ENCODE peak calls at places on chromosome 5, in eight cellular contexts. T is WTC11; W is activated T-helper 2 cell treated with anti-CD3 and anti-CD28 coated beads, Interferon-gamma antibody, Interleukin-2, Interleukin-4, amounts not matched to agents 10 μg/mL and 5 μg/mL and 100 μg/mL, durations not matched to agents 14 hours and 24 hours and 36 hours; K is SW 1271; Q is glomerular endothelial cell; D is heart left ventricle; E is CD4-positive, alpha-beta memory T cell; O is Kasumi-1. G is an unnamed sample.

GRCh38 chr5:113378081-113378480 is 56.7 kb downstream of the TSSK1B start:
- DNase-seq in T (no peak), W (no peak), K (no peak), Q (no peak), D (no peak), E (peak), O (peak), G (no peak)

GRCh38 chr5:140246378-140247122 is 56.4 kb downstream of the PFDN1 start:
- DNase-seq in T (no peak), W (no peak), K (peak), Q (no peak), D (peak), E (no peak), O (no peak), G (no peak)

GRCh38 chr5:88899338-88899737 is 16.4 kb upstream of the MEF2C start:
- DNase-seq in T (no peak), W (no peak), K (no peak), Q (no peak), D (no peak), E (no peak), O (no peak), G (no peak)

GRCh38 chr5:9658726-9659125 is 28.6 kb upstream of the TAS2R1 start:
- DNase-seq in T (no peak), W (no peak), K (no peak), Q (no peak), D (no peak), E (no peak), O (no peak), G (no peak)

GRCh38 chr5:11790201-11790600 is 114.0 kb downstream of the CTNND2 start:
- DNase-seq in T (no peak), W (no peak), K (no peak), Q (no peak), D (no peak), E (no peak), O (no peak), G (no peak)

GRCh38 chr5:5424736-5425135 is 2.3 kb downstream of the ICE1 start:
- DNase-seq in T (no peak), W (no peak), K (no peak), Q (no peak), D (no peak), E (no peak), O (no peak), G (no peak)

GRCh38 chr5:78698218-78698751 is 49.7 kb upstream of the LHFPL2 start:
- DNase-seq in T (no peak), W (no peak), K (no peak), Q (no peak), D (peak), E (no peak), O (no peak), G (no peak)

GRCh38 chr5:176524987-176525386 is 12.2 kb downstream of the RNF44 start:
- DNase-seq in T (no peak), W (no peak), K (no peak), Q (no peak), D (no peak), E (no peak), O (no peak), G (no peak)

GRCh38 chr5:95327211-95327610 is 42.3 kb upstream of the MCTP1 start:
- DNase-seq in T (no peak), W (no peak), K (no peak), Q (no peak), D (no peak), E (no peak), O (no peak), G (no peak)